ENCODE peak calls at places on chromosomes 1 and 21, in four cellular contexts. L, T, V and S are unnamed samples.

GRCh38 chr1:50970508-50970885 is 452 bp downstream of the CDKN2C start:
- DNase-seq in L (no peak), T (no peak), V (no peak), S (no peak)

GRCh38 chr1:27301582-27302199 is 20.3 kb upstream of the TMEM222 start:
- DNase-seq in L (no peak), T (no peak), V (no peak), S (no peak)

GRCh38 chr1:46401964-46402626 is 8.0 kb downstream of the FAAH start:
- DNase-seq in L (peak; percentile 85), T (no peak), V (no peak), S (peak; percentile 97)

GRCh38 chr1:210905944-210906453 is 227.9 kb downstream of the KCNH1 start:
- DNase-seq in L (no peak), T (no peak), V (no peak), S (no peak)

GRCh38 chr1:10838541-10838940 is 42.1 kb upstream of the CASZ1 start:
- DNase-seq in L (no peak), T (no peak), V (no peak), S (no peak)

GRCh38 chr1:7117599-7118281 is 332.5 kb downstream of the CAMTA1 start:
- DNase-seq in L (peak; percentile 80), T (no peak), V (no peak), S (peak; percentile 79)

GRCh38 chr1:1185101-1185765 is 11.6 kb downstream of the TTLL10 start:
- DNase-seq in L (no peak), T (no peak), V (no peak), S (no peak)

GRCh38 chr1:167659440-167659839 is 29.4 kb downstream of the RCSD1 start:
- DNase-seq in L (no peak), T (no peak), V (no peak), S (no peak)

GRCh38 chr1:24536391-24536840 is 19.5 kb upstream of the NCMAP start:
- DNase-seq in L (no peak), T (no peak), V (peak; percentile 84), S (no peak)

GRCh38 chr1:85240174-85240601 is 19.3 kb downstream of the C1orf52 start:
- DNase-seq in L (peak; percentile 38), T (no peak), V (peak; percentile 46), S (peak; percentile 46)

GRCh38 chr1:202547215-202547614 is 163.0 kb downstream of the SYT2 start:
- DNase-seq in L (no peak), T (no peak), V (no peak), S (no peak)

GRCh38 chr1:10898921-10899320 is 102.5 kb upstream of the CASZ1 start:
- DNase-seq in L (no peak), T (no peak), V (no peak), S (no peak)

GRCh38 chr1:25572107-25572506 is 28.7 kb downstream of the LDLRAP1 start:
- DNase-seq in L (no peak), T (no peak), V (no peak), S (no peak)

GRCh38 chr1:32898056-32898455 is 3.1 kb downstream of the TMEM54 start:
- DNase-seq in L (no peak), T (no peak), V (no peak), S (no peak)

GRCh38 chr1:236103646-236104218 is 38.6 kb upstream of the GPR137B start:
- DNase-seq in L (peak; percentile 77), T (no peak), V (peak; percentile 72), S (peak; percentile 82)

GRCh38 chr1:50779811-50780210 is 180.3 kb downstream of the FAF1 start:
- DNase-seq in L (no peak), T (no peak), V (no peak), S (no peak)

GRCh38 chr1:237327061-237327460 is 285.1 kb downstream of the RYR2 start:
- DNase-seq in L (no peak), T (no peak), V (no peak), S (peak; percentile 55)

GRCh38 chr1:203778789-203779188 is 13.8 kb downstream of the LAX1 start:
- DNase-seq in L (no peak), T (no peak), V (no peak), S (no peak)

GRCh38 chr1:46248122-46248920 is 758 bp downstream of the RAD54L start:
- DNase-seq in L (peak; percentile 62), T (no peak), V (peak; percentile 58), S (peak; percentile 82)

GRCh38 chr1:218257371-218257770 is 27.7 kb upstream of the RRP15 start:
- DNase-seq in L (no peak), T (no peak), V (no peak), S (no peak)

GRCh38 chr1:149906561-149906960 is 7.2 kb downstream of the BOLA1 start:
- DNase-seq in L (no peak), T (no peak), V (no peak), S (no peak)

GRCh38 chr1:14842891-14843290 is 244.4 kb downstream of the KAZN start:
- DNase-seq in L (no peak), T (no peak), V (no peak), S (no peak)

GRCh38 chr1:57423135-57424131 is at the start of gene DAB1:
- DNase-seq in L (no peak), T (no peak), V (peak; percentile 13), S (no peak)
- TF ChIP-seq CTCF in L (no peak), T (no peak), V (no peak), S (no peak)

DNA sequence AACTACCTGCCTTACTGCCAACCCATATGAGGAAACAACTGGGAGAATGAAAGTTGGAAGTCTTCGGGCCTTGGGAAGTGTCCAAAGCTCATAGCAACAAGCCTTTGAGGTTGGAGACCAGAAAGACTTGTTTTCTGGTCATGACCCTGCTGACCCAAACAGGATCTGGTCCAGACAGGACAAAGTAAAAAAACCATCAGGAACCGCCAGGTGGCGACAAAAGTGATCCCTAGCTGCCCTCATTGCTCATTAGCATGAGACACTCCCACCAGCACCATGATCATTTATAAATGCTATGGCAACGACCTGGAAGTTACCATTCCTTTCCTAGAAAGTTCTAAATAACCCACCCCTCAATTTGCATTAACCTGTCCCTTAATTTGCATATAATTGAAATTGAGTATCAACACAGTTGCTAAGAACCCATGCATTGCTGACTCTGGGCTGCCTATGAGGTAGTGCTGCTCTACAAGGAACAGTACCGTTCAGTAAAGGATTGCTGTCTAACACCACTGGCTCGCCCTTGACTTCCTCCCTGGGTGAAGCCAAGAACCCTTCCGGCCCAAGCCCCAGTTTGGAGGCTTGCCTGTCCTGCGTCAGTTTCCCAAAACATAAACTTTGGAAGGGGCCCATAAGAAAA is 89.0 kb downstream of the URB2 start:
- DNase-seq in L (peak; percentile 25), T (no peak), V (peak; percentile 56), S (peak; percentile 83)
- TF ChIP-seq CTCF in L (peak; percentile 65), T (peak; percentile 35), V (peak; percentile 45), S (peak; percentile 88)

DNA sequence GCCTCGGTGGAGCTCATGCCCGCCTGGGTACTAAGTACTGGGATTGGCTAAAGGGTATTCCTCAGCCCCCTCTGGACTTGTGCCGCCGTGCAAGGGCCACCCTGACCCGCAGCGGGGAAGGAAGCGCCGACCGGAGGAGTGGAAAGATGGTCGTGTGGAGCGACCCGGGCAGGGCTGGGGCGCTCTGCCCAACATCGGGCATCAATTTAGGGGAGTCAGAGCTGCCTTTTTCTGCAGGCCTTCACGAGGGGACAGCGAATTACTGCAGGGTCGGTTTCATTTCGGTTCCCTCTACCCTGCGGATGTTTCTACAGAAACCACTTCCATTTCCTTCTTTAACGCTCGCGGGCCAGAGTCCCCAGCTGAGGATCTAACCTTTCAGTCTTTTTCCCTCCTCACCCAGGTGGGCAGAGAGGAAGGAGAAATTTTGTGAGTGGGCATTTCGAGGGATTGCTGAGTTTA is 986 bp downstream of the TOR1AIP1 start:
- DNase-seq in L (peak; percentile 38), T (no peak), V (no peak), S (no peak)
- TF ChIP-seq CTCF in L (no peak), T (no peak), V (no peak), S (peak; percentile 21)

DNA sequence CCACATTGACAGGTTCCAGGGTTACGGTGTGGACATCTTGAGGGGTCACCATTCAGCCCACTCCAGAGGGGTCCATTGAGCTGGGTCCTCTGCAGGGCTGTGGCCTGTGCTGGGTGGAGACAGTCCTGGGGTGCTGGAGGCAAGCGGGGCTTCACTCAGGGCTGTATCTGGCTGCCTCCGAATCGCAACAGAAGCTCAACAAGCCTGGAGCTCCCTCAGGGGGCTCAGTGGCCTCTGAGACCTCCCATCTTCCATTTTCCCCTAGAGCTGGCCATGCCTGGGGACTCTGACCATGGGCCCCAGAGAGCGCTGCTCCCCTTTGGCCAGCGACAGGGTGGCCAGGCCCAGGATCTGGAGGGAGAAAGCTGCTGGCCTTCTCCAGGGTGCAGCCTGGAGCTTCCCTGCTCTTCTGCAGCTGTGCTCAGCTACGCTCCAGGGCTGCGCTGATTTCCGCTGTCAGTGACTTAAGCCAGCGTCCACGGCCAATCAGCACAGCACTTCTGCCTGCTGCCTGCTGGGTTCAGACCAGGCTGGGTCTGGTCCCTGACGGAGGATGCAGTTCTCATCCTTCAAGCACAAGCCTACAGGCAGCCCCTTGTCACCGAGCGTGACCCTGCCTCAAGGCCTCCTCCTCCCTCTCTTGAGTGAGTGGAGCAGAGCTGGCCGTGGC is 44.9 kb upstream of the ADARB1 start:
- DNase-seq in L (no peak), T (no peak), V (no peak), S (no peak)
- TF ChIP-seq CTCF in L (no peak), T (no peak), V (no peak), S (no peak)

DNA sequence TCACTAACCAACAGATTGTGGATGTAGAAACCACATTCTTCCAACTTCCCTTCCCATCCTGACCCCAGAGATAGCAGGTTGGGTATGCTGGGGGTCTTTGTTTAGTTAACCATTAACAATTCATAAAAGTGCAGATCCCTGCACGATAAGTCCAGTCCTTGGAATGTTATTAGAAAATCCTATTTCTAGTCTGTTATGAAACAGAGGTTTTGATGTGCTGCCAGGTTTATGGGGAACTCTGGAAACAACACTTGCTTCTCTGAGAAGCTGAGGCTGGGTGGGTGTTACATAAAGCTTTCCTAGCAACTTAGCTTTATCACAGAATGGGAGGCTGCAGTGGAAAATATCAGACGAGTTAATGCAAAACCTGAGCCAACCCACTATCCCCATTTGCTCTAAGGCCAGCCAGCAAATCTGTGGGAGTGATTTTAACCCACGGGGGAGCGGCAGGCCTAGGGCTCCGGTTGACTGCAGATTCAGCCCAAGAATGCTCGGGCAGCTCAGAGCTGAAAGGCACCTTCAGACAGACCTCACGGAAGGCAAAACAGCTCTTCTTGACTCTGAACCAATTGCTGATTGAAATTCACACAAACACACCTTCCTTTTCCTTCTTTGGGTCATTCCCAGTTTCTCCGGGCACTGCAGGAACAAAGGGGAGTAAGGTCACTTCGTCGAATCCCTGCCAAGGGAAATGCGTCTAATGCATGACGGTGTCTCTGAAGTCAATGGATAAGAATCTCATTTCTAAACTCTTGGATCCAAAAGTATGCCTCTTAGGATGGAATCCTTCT is 111.7 kb upstream of the IRF2BP2 start:
- DNase-seq in L (no peak), T (no peak), V (no peak), S (peak; percentile 75)
- TF ChIP-seq CTCF in L (no peak), T (no peak), V (no peak), S (no peak)

DNA sequence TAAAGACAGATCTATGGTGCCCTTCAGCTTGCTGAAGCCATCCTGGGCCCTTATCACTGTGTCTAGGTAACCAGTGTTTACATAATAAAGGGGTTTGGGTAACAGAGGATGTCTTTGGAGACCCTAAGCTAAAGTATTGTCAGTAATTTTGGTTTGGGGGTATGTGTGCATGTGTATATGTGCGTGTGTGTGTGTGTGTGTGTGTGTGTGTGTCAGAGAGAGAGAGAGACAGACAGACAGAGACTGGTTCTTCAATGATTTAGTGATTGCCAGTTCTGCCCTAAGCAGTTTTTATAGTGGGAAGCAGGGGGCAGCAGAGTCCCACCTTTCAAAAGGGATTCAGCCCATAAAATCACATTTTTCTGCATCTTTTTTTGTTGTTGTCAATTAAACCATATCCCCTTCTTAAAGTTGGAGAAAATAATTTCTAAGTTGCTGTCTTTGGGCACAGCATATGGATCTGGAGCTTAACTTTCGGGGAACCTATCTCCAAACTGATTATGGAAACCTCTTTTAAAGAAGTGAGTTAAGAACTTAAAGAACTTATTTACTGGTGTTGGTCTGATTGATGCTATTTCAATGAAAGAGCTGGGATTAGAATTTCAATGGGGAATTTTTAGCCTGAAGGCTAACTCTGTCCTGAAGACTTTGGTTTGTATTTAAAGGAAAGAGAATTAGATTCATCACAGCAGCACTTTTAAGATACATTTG is 51.1 kb downstream of the ZNF326 start:
- DNase-seq in L (peak; percentile 31), T (no peak), V (peak; percentile 51), S (peak; percentile 39)
- TF ChIP-seq CTCF in L (peak; percentile 52), T (peak; percentile 12), V (peak; percentile 56), S (peak; percentile 52)